ENCODE peak calls at places on chromosomes 13 and 19, in eight cellular contexts. One of them, this sample, is unnamed.

GRCh38 chr13:43522788-43523187 is 264.0 kb downstream of the ENOX1 start:
- DNase-seq in fibroblast of mammary gland: peak
- DNase-seq in OCI-LY7: no peak
- DNase-seq in Peyer's patch: no peak
- DNase-seq in tibial nerve: no peak
- DNase-seq in HFF-Myc: no peak
- DNase-seq in osteoblast: no peak
- DNase-seq in CD8-positive, alpha-beta T cell: no peak
- DNase-seq in this sample: no peak

GRCh38 chr19:36090930-36091695 is 19.8 kb upstream of the OVOL3 start:
- DNase-seq in CD8-positive, alpha-beta T cell: no peak
- DNase-seq in osteoblast: peak
- DNase-seq in tibial nerve: no peak
- DNase-seq in HFF-Myc: no peak
- DNase-seq in OCI-LY7: no peak
- DNase-seq in fibroblast of mammary gland: no peak
- DNase-seq in Peyer's patch: no peak
- DNase-seq in this sample: no peak

GRCh38 chr19:3365447-3366103 is 808 bp upstream of the NFIC start:
- DNase-seq in HFF-Myc: no peak
- DNase-seq in fibroblast of mammary gland: peak
- DNase-seq in CD8-positive, alpha-beta T cell: no peak
- DNase-seq in osteoblast: peak
- DNase-seq in tibial nerve: peak
- DNase-seq in Peyer's patch: peak
- DNase-seq in OCI-LY7: no peak
- DNase-seq in this sample: no peak

GRCh38 chr19:56477429-56478338 is 539 bp upstream of the ZNF667 start:
- DNase-seq in CD8-positive, alpha-beta T cell: peak
- DNase-seq in HFF-Myc: peak
- DNase-seq in OCI-LY7: no peak
- DNase-seq in tibial nerve: peak
- DNase-seq in fibroblast of mammary gland: peak
- DNase-seq in osteoblast: peak
- DNase-seq in Peyer's patch: peak
- DNase-seq in this sample: peak

GRCh38 chr19:6071103-6071485 is 39.2 kb downstream of the RFX2 start:
- DNase-seq in fibroblast of mammary gland: peak
- DNase-seq in OCI-LY7: no peak
- DNase-seq in osteoblast: peak
- DNase-seq in CD8-positive, alpha-beta T cell: no peak
- DNase-seq in HFF-Myc: no peak
- DNase-seq in tibial nerve: no peak
- DNase-seq in Peyer's patch: peak
- DNase-seq in this sample: no peak

GRCh38 chr19:6739884-6740588 is 556 bp downstream of the TRIP10 start:
- DNase-seq in fibroblast of mammary gland: no peak
- DNase-seq in CD8-positive, alpha-beta T cell: no peak
- DNase-seq in Peyer's patch: peak
- DNase-seq in HFF-Myc: no peak
- DNase-seq in tibial nerve: no peak
- DNase-seq in OCI-LY7: peak
- DNase-seq in osteoblast: peak
- DNase-seq in this sample: no peak

GRCh38 chr19:50215820-50216219 is 12.4 kb downstream of the MYH14 start:
- DNase-seq in HFF-Myc: no peak
- DNase-seq in fibroblast of mammary gland: no peak
- DNase-seq in tibial nerve: no peak
- DNase-seq in OCI-LY7: no peak
- DNase-seq in Peyer's patch: no peak
- DNase-seq in osteoblast: peak
- DNase-seq in CD8-positive, alpha-beta T cell: no peak
- DNase-seq in this sample: no peak

GRCh38 chr13:47964863-47965262 is 36.2 kb downstream of the SUCLA2 start:
- DNase-seq in osteoblast: no peak
- DNase-seq in tibial nerve: no peak
- DNase-seq in fibroblast of mammary gland: no peak
- DNase-seq in HFF-Myc: no peak
- DNase-seq in CD8-positive, alpha-beta T cell: no peak
- DNase-seq in OCI-LY7: no peak
- DNase-seq in Peyer's patch: no peak
- DNase-seq in this sample: no peak

GRCh38 chr19:13887529-13887928 is 10.6 kb downstream of the NANOS3 start:
- DNase-seq in tibial nerve: no peak
- DNase-seq in fibroblast of mammary gland: peak
- DNase-seq in HFF-Myc: no peak
- DNase-seq in osteoblast: peak
- DNase-seq in CD8-positive, alpha-beta T cell: no peak
- DNase-seq in OCI-LY7: no peak
- DNase-seq in Peyer's patch: no peak
- DNase-seq in this sample: no peak

GRCh38 chr13:22387899-22388298 is 717.0 kb downstream of the FGF9 start:
- DNase-seq in tibial nerve: no peak
- DNase-seq in fibroblast of mammary gland: no peak
- DNase-seq in Peyer's patch: no peak
- DNase-seq in osteoblast: no peak
- DNase-seq in CD8-positive, alpha-beta T cell: no peak
- DNase-seq in HFF-Myc: no peak
- DNase-seq in OCI-LY7: no peak
- DNase-seq in this sample: no peak

GRCh38 chr19:46902402-46902766 is 41.6 kb downstream of the ARHGAP35 start:
- DNase-seq in Peyer's patch: no peak
- DNase-seq in osteoblast: peak
- DNase-seq in CD8-positive, alpha-beta T cell: no peak
- DNase-seq in HFF-Myc: no peak
- DNase-seq in OCI-LY7: no peak
- DNase-seq in tibial nerve: no peak
- DNase-seq in fibroblast of mammary gland: no peak
- DNase-seq in this sample: no peak

GRCh38 chr19:49441960-49442350 is 628 bp upstream of the SLC17A7 start:
- DNase-seq in osteoblast: peak
- DNase-seq in tibial nerve: no peak
- DNase-seq in OCI-LY7: no peak
- DNase-seq in CD8-positive, alpha-beta T cell: no peak
- DNase-seq in HFF-Myc: no peak
- DNase-seq in fibroblast of mammary gland: no peak
- DNase-seq in Peyer's patch: no peak
- DNase-seq in this sample: no peak

GRCh38 chr19:3146677-3147100 is 10.9 kb downstream of the GNA15 start:
- DNase-seq in fibroblast of mammary gland: no peak
- DNase-seq in osteoblast: peak
- DNase-seq in Peyer's patch: peak
- DNase-seq in HFF-Myc: no peak
- DNase-seq in CD8-positive, alpha-beta T cell: peak
- DNase-seq in OCI-LY7: peak
- DNase-seq in tibial nerve: no peak
- DNase-seq in this sample: no peak

GRCh38 chr13:77319536-77319935 is 7.4 kb downstream of the MYCBP2 start:
- DNase-seq in HFF-Myc: no peak
- DNase-seq in OCI-LY7: no peak
- DNase-seq in fibroblast of mammary gland: no peak
- DNase-seq in Peyer's patch: no peak
- DNase-seq in CD8-positive, alpha-beta T cell: no peak
- DNase-seq in osteoblast: no peak
- DNase-seq in tibial nerve: no peak
- DNase-seq in this sample: no peak

GRCh38 chr13:36420437-36420891 is 11.8 kb upstream of the CCNA1 start:
- DNase-seq in Peyer's patch: peak
- DNase-seq in tibial nerve: peak
- DNase-seq in osteoblast: peak
- DNase-seq in fibroblast of mammary gland: peak
- DNase-seq in OCI-LY7: peak
- DNase-seq in HFF-Myc: peak
- DNase-seq in CD8-positive, alpha-beta T cell: peak
- DNase-seq in this sample: no peak

GRCh38 chr13:74132768-74133656 is 1.2 kb downstream of the KLF12 start:
- DNase-seq in HFF-Myc: no peak
- DNase-seq in osteoblast: peak
- DNase-seq in tibial nerve: no peak
- DNase-seq in CD8-positive, alpha-beta T cell: peak
- DNase-seq in fibroblast of mammary gland: no peak
- DNase-seq in OCI-LY7: peak
- DNase-seq in Peyer's patch: peak
- DNase-seq in this sample: no peak

GRCh38 chr19:33193269-33193863 is 764 bp upstream of the LRP3 start:
- DNase-seq in osteoblast: peak
- DNase-seq in OCI-LY7: no peak
- DNase-seq in fibroblast of mammary gland: no peak
- DNase-seq in CD8-positive, alpha-beta T cell: no peak
- DNase-seq in Peyer's patch: no peak
- DNase-seq in tibial nerve: no peak
- DNase-seq in HFF-Myc: no peak
- DNase-seq in this sample: no peak

GRCh38 chr13:26529441-26529840 is 28.0 kb upstream of the WASF3 start:
- DNase-seq in CD8-positive, alpha-beta T cell: peak
- DNase-seq in Peyer's patch: no peak
- DNase-seq in osteoblast: no peak
- DNase-seq in tibial nerve: peak
- DNase-seq in HFF-Myc: peak
- DNase-seq in OCI-LY7: peak
- DNase-seq in fibroblast of mammary gland: peak
- DNase-seq in this sample: peak

GRCh38 chr19:14479985-14480694 is 5.0 kb upstream of the PTGER1 start:
- DNase-seq in osteoblast: peak
- DNase-seq in fibroblast of mammary gland: no peak
- DNase-seq in tibial nerve: no peak
- DNase-seq in CD8-positive, alpha-beta T cell: peak
- DNase-seq in OCI-LY7: peak
- DNase-seq in Peyer's patch: peak
- DNase-seq in HFF-Myc: no peak
- DNase-seq in this sample: no peak

GRCh38 chr13:31053098-31053497 is 108.6 kb downstream of the HSPH1 start:
- DNase-seq in fibroblast of mammary gland: peak
- DNase-seq in CD8-positive, alpha-beta T cell: no peak
- DNase-seq in OCI-LY7: no peak
- DNase-seq in HFF-Myc: no peak
- DNase-seq in osteoblast: no peak
- DNase-seq in Peyer's patch: peak
- DNase-seq in tibial nerve: no peak
- DNase-seq in this sample: no peak

GRCh38 chr13:95593462-95593861 is 40.9 kb downstream of the CLDN10 start:
- DNase-seq in Peyer's patch: no peak
- DNase-seq in tibial nerve: no peak
- DNase-seq in osteoblast: no peak
- DNase-seq in CD8-positive, alpha-beta T cell: no peak
- DNase-seq in fibroblast of mammary gland: no peak
- DNase-seq in HFF-Myc: no peak
- DNase-seq in OCI-LY7: no peak
- DNase-seq in this sample: no peak

GRCh38 chr19:7069904-7070226 is 362 bp downstream of the ZNF557 start:
- DNase-seq in osteoblast: peak
- DNase-seq in Peyer's patch: no peak
- DNase-seq in tibial nerve: no peak
- DNase-seq in HFF-Myc: no peak
- DNase-seq in CD8-positive, alpha-beta T cell: no peak
- DNase-seq in fibroblast of mammary gland: no peak
- DNase-seq in OCI-LY7: no peak
- DNase-seq in this sample: no peak

GRCh38 chr13:36865265-36865664 is 46.2 kb downstream of the RFXAP start:
- DNase-seq in OCI-LY7: no peak
- DNase-seq in CD8-positive, alpha-beta T cell: no peak
- DNase-seq in osteoblast: no peak
- DNase-seq in fibroblast of mammary gland: no peak
- DNase-seq in tibial nerve: no peak
- DNase-seq in HFF-Myc: no peak
- DNase-seq in Peyer's patch: no peak
- DNase-seq in this sample: no peak

DNA sequence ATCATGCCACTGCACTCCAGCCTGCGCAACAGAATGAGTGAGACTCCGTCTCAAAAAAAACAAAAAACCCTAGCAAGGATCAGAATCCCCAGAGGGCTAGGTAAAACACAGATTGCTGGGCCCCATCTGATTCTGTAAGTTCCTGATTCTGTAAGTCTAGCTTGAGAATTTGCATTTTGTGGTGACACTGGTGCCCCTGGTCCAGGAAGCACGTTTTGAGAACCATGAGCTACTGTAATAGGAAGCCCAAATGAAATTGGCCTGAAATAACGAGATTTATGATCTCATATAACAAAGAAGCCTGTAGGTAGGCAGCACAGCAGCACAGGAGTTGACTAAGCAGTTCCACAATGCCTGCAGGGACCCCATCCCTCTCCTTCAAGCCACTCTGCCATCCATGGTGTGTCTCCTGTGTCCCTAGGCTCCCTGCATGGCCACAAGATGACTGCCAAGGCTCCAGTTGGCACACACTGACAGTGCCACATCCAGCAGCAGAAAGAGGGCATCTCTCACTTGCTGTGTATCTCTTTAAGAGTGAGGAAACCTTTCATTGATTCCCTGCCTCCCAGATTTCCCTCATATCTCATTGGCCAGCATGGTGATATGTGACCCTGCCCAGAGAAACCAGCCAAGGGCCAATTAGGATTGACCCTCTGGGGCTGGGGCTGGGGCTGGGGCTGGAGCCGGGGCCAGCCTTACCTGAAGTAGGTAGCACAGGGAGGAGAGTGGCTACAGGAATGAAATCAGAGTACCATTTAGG is 21.7 kb downstream of the SIPA1L3 start:
- DNase-seq in HFF-Myc: no peak
- DNase-seq in CD8-positive, alpha-beta T cell: no peak
- DNase-seq in Peyer's patch: peak
- DNase-seq in osteoblast: no peak
- DNase-seq in tibial nerve: no peak
- DNase-seq in fibroblast of mammary gland: no peak
- DNase-seq in OCI-LY7: peak
- DNase-seq in this sample: no peak
- TF ChIP-seq CTCF in HFF-Myc: no peak
- TF ChIP-seq CTCF in CD8-positive, alpha-beta T cell: no peak
- TF ChIP-seq CTCF in Peyer's patch: no peak
- TF ChIP-seq CTCF in osteoblast: no peak
- TF ChIP-seq CTCF in tibial nerve: no peak
- TF ChIP-seq CTCF in fibroblast of mammary gland: no peak
- TF ChIP-seq CTCF in OCI-LY7: no peak
- TF ChIP-seq CTCF in this sample: no peak

GRCh38 chr13:40211586-40211968 is 454.9 kb downstream of the FOXO1 start:
- DNase-seq in fibroblast of mammary gland: no peak
- DNase-seq in OCI-LY7: peak
- DNase-seq in Peyer's patch: no peak
- DNase-seq in osteoblast: no peak
- DNase-seq in CD8-positive, alpha-beta T cell: no peak
- DNase-seq in tibial nerve: no peak
- DNase-seq in HFF-Myc: no peak
- DNase-seq in this sample: no peak
- H3K4me3 ChIP-seq in fibroblast of mammary gland: no peak
- H3K4me3 ChIP-seq in OCI-LY7: no peak
- H3K4me3 ChIP-seq in Peyer's patch: no peak
- H3K4me3 ChIP-seq in osteoblast: no peak
- H3K4me3 ChIP-seq in CD8-positive, alpha-beta T cell: no peak
- H3K4me3 ChIP-seq in tibial nerve: no peak
- H3K4me3 ChIP-seq in HFF-Myc: no peak
- H3K4me3 ChIP-seq in this sample: no peak

GRCh38 chr13:106145997-106146864 is 389.2 kb downstream of the EFNB2 start:
- DNase-seq in CD8-positive, alpha-beta T cell: no peak
- DNase-seq in fibroblast of mammary gland: no peak
- DNase-seq in Peyer's patch: peak
- DNase-seq in tibial nerve: no peak
- DNase-seq in OCI-LY7: no peak
- DNase-seq in osteoblast: no peak
- DNase-seq in HFF-Myc: no peak
- DNase-seq in this sample: no peak
- TF ChIP-seq CTCF in CD8-positive, alpha-beta T cell: no peak
- TF ChIP-seq CTCF in fibroblast of mammary gland: no peak
- TF ChIP-seq CTCF in Peyer's patch: no peak
- TF ChIP-seq CTCF in tibial nerve: no peak
- TF ChIP-seq CTCF in OCI-LY7: no peak
- TF ChIP-seq CTCF in osteoblast: no peak
- TF ChIP-seq CTCF in HFF-Myc: peak
- TF ChIP-seq CTCF in this sample: no peak

GRCh38 chr19:38233740-38234251 is 9.8 kb upstream of the DPF1 start:
- DNase-seq in OCI-LY7: peak
- DNase-seq in tibial nerve: peak
- DNase-seq in osteoblast: peak
- DNase-seq in CD8-positive, alpha-beta T cell: peak
- DNase-seq in fibroblast of mammary gland: peak
- DNase-seq in Peyer's patch: peak
- DNase-seq in HFF-Myc: no peak
- DNase-seq in this sample: no peak
- H3K4me3 ChIP-seq in OCI-LY7: no peak
- H3K4me3 ChIP-seq in tibial nerve: no peak
- H3K4me3 ChIP-seq in osteoblast: no peak
- H3K4me3 ChIP-seq in CD8-positive, alpha-beta T cell: no peak
- H3K4me3 ChIP-seq in fibroblast of mammary gland: no peak
- H3K4me3 ChIP-seq in Peyer's patch: no peak
- H3K4me3 ChIP-seq in HFF-Myc: no peak
- H3K4me3 ChIP-seq in this sample: no peak

This sample was measured in kidney epithelial cell.